ENCODE peak calls at places on chromosome 21, in ten cellular contexts. T, L, G, Z, V, C, D, P, N and J are unnamed samples.

GRCh38 chr21:33373451-33373850 is 29.8 kb upstream of the IFNGR2 start:
- DNase-seq in G (no peak), N (no peak), V (no peak), C (no peak), Z (no peak), D (no peak), L (no peak), P (no peak), T (no peak), J (no peak)

GRCh38 chr21:44551290-44552015 is at the start of gene KRTAP10-2:
- DNase-seq in Z (peak), N (no peak), G (no peak), C (no peak), L (no peak), D (no peak), T (no peak), V (no peak), P (no peak), J (no peak)

GRCh38 chr21:46515109-46515508 is 56.4 kb downstream of the DIP2A start:
- DNase-seq in D (no peak), Z (no peak), T (no peak), V (no peak), P (no peak), N (peak), L (no peak), C (no peak), G (no peak), J (no peak)

GRCh38 chr21:33261635-33262034 is 4.5 kb upstream of the IL10RB start:
- DNase-seq in Z (no peak), C (no peak), G (no peak), L (no peak), D (no peak), P (no peak), V (no peak), T (no peak), N (no peak), J (no peak)

GRCh38 chr21:26736449-26736848 is 108.8 kb downstream of the ADAMTS1 start:
- DNase-seq in C (no peak), G (no peak), L (no peak), T (no peak), V (no peak), N (no peak), D (no peak), P (no peak), Z (no peak), J (no peak)

GRCh38 chr21:45698493-45698947 is 55.0 kb downstream of the PCBP3 start:
- DNase-seq in P (no peak), L (peak), D (peak), Z (peak), C (no peak), T (no peak), G (no peak), V (no peak), N (peak), J (peak)

GRCh38 chr21:32278068-32278467 is 781 bp downstream of the MIS18A start:
- DNase-seq in P (no peak), N (peak), C (no peak), G (no peak), V (peak), D (no peak), T (no peak), L (no peak), Z (peak), J (no peak)

GRCh38 chr21:38631171-38631570 is 132.9 kb upstream of the ERG start:
- DNase-seq in C (no peak), V (no peak), N (no peak), L (no peak), G (no peak), P (no peak), Z (no peak), T (no peak), D (no peak), J (peak)

GRCh38 chr21:24290151-24290833 is 1317.0 kb downstream of the MRPL39 start:
- DNase-seq in N (peak), G (no peak), P (no peak), C (no peak), L (no peak), T (no peak), V (no peak), D (no peak), Z (peak), J (no peak)

GRCh38 chr21:31446206-31446900 is 102.3 kb upstream of the TIAM1 start:
- DNase-seq in D (no peak), G (no peak), L (no peak), P (no peak), N (peak), T (no peak), Z (no peak), C (no peak), V (no peak), J (no peak)

GRCh38 chr21:35399002-35399401 is 349.9 kb upstream of the RUNX1 start:
- DNase-seq in D (no peak), Z (no peak), L (no peak), G (no peak), N (no peak), T (no peak), C (no peak), P (no peak), V (peak), J (no peak)

GRCh38 chr21:40165212-40165611 is 298.0 kb downstream of the PCP4 start:
- DNase-seq in G (no peak), T (no peak), N (no peak), D (no peak), C (no peak), L (no peak), P (no peak), V (no peak), Z (peak), J (no peak)

GRCh38 chr21:36917487-36918158 is 48.8 kb downstream of the HLCS start:
- DNase-seq in P (no peak), T (no peak), Z (peak), N (peak), D (peak), V (peak), L (no peak), C (no peak), G (peak), J (no peak)

GRCh38 chr21:16942703-16943102 is 570.1 kb upstream of the CXADR start:
- DNase-seq in Z (peak), D (peak), P (no peak), L (no peak), N (no peak), V (peak), C (no peak), T (no peak), G (peak), J (no peak)

GRCh38 chr21:41895643-41896493 is 16.7 kb upstream of the PRDM15 start:
- DNase-seq in P (no peak), C (no peak), L (no peak), T (no peak), Z (no peak), N (peak), G (no peak), V (no peak), D (no peak), J (no peak)

GRCh38 chr21:46017148-46017547 is 35.6 kb downstream of the COL6A1 start:
- DNase-seq in V (no peak), G (no peak), L (no peak), T (no peak), D (no peak), C (no peak), P (no peak), N (no peak), Z (no peak), J (no peak)